ENCODE peak calls at places on chromosomes 4 and X, in eight cellular contexts. H is brain microvascular endothelial cell, R is NB4, C is AG04450, L is HL-60, I is cardiac muscle cell, B is AG10803, E is tibial nerve. T is an unnamed sample.

GRCh38 chrX:128739539-128739938 is 687.3 kb upstream of the ACTRT1 start:
- DNase-seq in C (no peak), R (no peak), I (no peak), E (no peak), L (no peak), H (no peak), B (no peak), T (no peak)

GRCh38 chr4:40587351-40587750 is 42.3 kb downstream of the RBM47 start:
- DNase-seq in C (no peak), I (no peak), H (no peak), R (no peak), B (no peak), E (no peak), L (no peak), T (no peak)

GRCh38 chr4:57119054-57119651 is 9.0 kb upstream of the IGFBP7 start:
- DNase-seq in C (peak; percentile 74), E (peak; percentile 45), R (no peak), I (peak; percentile 95), B (peak; percentile 93), H (peak; percentile 96), L (no peak), T (peak; percentile 90)

GRCh38 chrX:20418809-20419208 is 152.1 kb upstream of the RPS6KA3 start:
- DNase-seq in C (no peak), E (no peak), I (no peak), L (no peak), B (no peak), H (no peak), R (no peak), T (no peak)

GRCh38 chrX:136275553-136275952 is 24.4 kb upstream of the MAP7D3 start:
- DNase-seq in R (no peak), C (no peak), E (no peak), L (no peak), B (no peak), I (no peak), H (no peak), T (no peak)

GRCh38 chrX:101602077-101602476 is 15.7 kb downstream of the ARMCX6 start:
- DNase-seq in L (no peak), B (peak; percentile 83), E (no peak), H (no peak), R (no peak), C (no peak), I (peak; percentile 12), T (peak; percentile 34)

GRCh38 chr4:67776746-67777145 is 22.6 kb upstream of the GNRHR start:
- DNase-seq in E (no peak), C (no peak), B (no peak), I (no peak), L (no peak), R (no peak), H (no peak), T (no peak)

GRCh38 chr4:154208424-154208823 is 283.2 kb downstream of the DCHS2 start:
- DNase-seq in H (no peak), B (no peak), C (no peak), E (no peak), L (no peak), I (no peak), R (peak; percentile 1), T (no peak)

GRCh38 chrX:35726176-35726575 is 72.0 kb upstream of the MAGEB16 start:
- DNase-seq in B (no peak), I (peak; percentile 29), E (no peak), L (no peak), H (peak; percentile 1), R (peak; percentile 14), C (no peak), T (no peak)

GRCh38 chrX:73944582-73944947 is 359.4 kb upstream of the ZCCHC13 start:
- DNase-seq in E (no peak), R (no peak), I (peak; percentile 12), C (no peak), H (no peak), L (no peak), B (no peak), T (no peak)

GRCh38 chr4:106063009-106063408 is 167.7 kb downstream of the NPNT start:
- DNase-seq in H (no peak), I (peak; percentile 50), R (no peak), B (peak; percentile 25), L (no peak), E (no peak), C (no peak), T (no peak)

GRCh38 chrX:123920065-123920785 is 41.3 kb upstream of the STAG2 start:
- DNase-seq in C (peak; percentile 52), I (peak; percentile 69), L (no peak), H (peak; percentile 38), R (no peak), B (peak; percentile 65), E (no peak), T (no peak)

GRCh38 chr4:41656572-41657301 is 91.8 kb downstream of the PHOX2B start:
- DNase-seq in E (no peak), R (no peak), C (no peak), I (no peak), L (no peak), B (no peak), H (no peak), T (no peak)

GRCh38 chr4:21811576-21811975 is 137.0 kb downstream of the KCNIP4 start:
- DNase-seq in C (no peak), L (no peak), R (no peak), E (no peak), B (peak; percentile 82), I (peak; percentile 68), H (no peak), T (peak; percentile 54)

GRCh38 chrX:16978193-16978984 is 31.9 kb downstream of the REPS2 start:
- DNase-seq in I (no peak), R (no peak), B (no peak), L (no peak), E (peak; percentile 43), H (no peak), C (no peak), T (no peak)

GRCh38 chrX:997631-998137 is 214.8 kb downstream of the CRLF2 start:
- DNase-seq in L (no peak), C (no peak), H (no peak), E (no peak), B (no peak), I (no peak), R (peak; percentile 32), T (no peak)

GRCh38 chr4:95213361-95213760 is 335.4 kb downstream of the UNC5C start:
- DNase-seq in C (no peak), L (no peak), B (no peak), H (no peak), E (no peak), R (no peak), I (peak; percentile 17), T (no peak)

GRCh38 chr4:137597751-137598493 is 65.6 kb upstream of the PCDH18 start:
- DNase-seq in B (no peak), R (no peak), E (no peak), I (peak; percentile 28), H (no peak), L (no peak), C (no peak), T (no peak)
- TF ChIP-seq CTCF in B (no peak), R (no peak), E (no peak), I (no peak), H (no peak), L (no peak), C (no peak), T (no peak)

DNA sequence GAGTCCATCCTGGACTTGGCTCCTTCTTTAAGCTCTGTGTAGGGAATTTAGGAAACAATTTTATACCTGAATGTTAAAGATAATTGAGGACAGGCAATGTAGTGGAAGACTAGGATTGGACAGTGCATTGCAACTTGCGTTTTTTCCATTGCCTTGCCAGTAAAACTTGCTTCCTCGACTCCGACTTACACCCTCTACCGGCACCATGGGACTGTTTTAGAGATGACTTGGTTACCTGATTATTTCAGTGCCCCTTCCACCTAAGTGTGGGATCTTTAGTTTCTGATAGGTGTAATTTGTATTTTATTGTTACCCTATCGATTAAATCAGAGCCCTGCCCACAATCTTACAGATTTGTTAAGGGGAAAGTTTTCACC is 1.2 kb downstream of the PRPS1 start:
- DNase-seq in R (peak; percentile 48), H (peak; percentile 4), E (peak; percentile 5), I (peak; percentile 29), L (peak; percentile 13), B (peak; percentile 37), C (no peak), T (no peak)
- H3K4me3 ChIP-seq in R (peak overlapping the region; percentile 97), H (peak overlapping the region; percentile 76), E (peak overlapping the region; percentile 54), I (peak overlapping the region; percentile 86), L (peak overlapping the region; percentile 58), B (peak overlapping the region; percentile 78), C (peak overlapping the region; percentile 81), T (peak overlapping the region; percentile 72)

GRCh38 chrX:18995216-18995615 is 11.3 kb upstream of the PHKA2 start:
- DNase-seq in B (peak; percentile 63), C (no peak), H (peak; percentile 50), E (no peak), I (peak; percentile 49), R (no peak), L (no peak), T (no peak)

GRCh38 chrX:18994713-18995112 is 10.8 kb upstream of the PHKA2 start:
- DNase-seq in R (no peak), H (peak; percentile 62), L (no peak), B (peak; percentile 86), I (peak; percentile 55), C (peak; percentile 67), E (no peak), T (peak; percentile 60)

GRCh38 chrX:18997916-18998315 is 14.0 kb upstream of the PHKA2 start:
- DNase-seq in L (no peak), C (no peak), H (no peak), B (peak; percentile 38), E (no peak), I (peak; percentile 4), R (no peak), T (no peak)

GRCh38 chrX:18996536-18996935 is 12.6 kb upstream of the PHKA2 start:
- DNase-seq in L (no peak), R (no peak), E (no peak), B (no peak), I (no peak), C (no peak), H (no peak), T (no peak)

GRCh38 chrX:18998653-18999052 is 14.7 kb upstream of the PHKA2 start:
- DNase-seq in R (no peak), E (no peak), C (no peak), H (no peak), B (no peak), L (no peak), I (no peak), T (no peak)
- TF ChIP-seq CTCF in R (no peak), E (no peak), C (no peak), H (no peak), B (no peak), L (no peak), I (no peak), T (no peak)

GRCh38 chrX:9846631-9847030 is 60.4 kb downstream of the SHROOM2 start:
- DNase-seq in L (no peak), I (no peak), R (no peak), E (no peak), B (no peak), H (no peak), C (no peak), T (no peak)

GRCh38 chrX:9845574-9845948 is 59.3 kb downstream of the SHROOM2 start:
- DNase-seq in R (no peak), I (peak; percentile 70), E (no peak), L (no peak), B (peak; percentile 29), H (no peak), C (no peak), T (no peak)

GRCh38 chrX:9847071-9847470 is 60.8 kb downstream of the SHROOM2 start:
- DNase-seq in B (peak; percentile 37), C (no peak), I (peak; percentile 55), H (peak; percentile 76), L (no peak), R (no peak), E (no peak), T (peak; percentile 14)

GRCh38 chrX:9844936-9845573 is 58.8 kb downstream of the SHROOM2 start:
- DNase-seq in L (no peak), H (no peak), E (no peak), I (no peak), R (no peak), B (no peak), C (no peak), T (no peak)

GRCh38 chrX:9842541-9842940 is 56.3 kb downstream of the SHROOM2 start:
- DNase-seq in B (no peak), I (no peak), C (no peak), H (no peak), E (no peak), R (no peak), L (no peak), T (no peak)
- H3K4me3 ChIP-seq in B (no peak overlapping the region), I (no peak overlapping the region), C (no peak overlapping the region), H (no peak overlapping the region), E (no peak overlapping the region), R (no peak overlapping the region), L (no peak overlapping the region), T (no peak overlapping the region)

T was measured in AG09309.